ENCODE peak calls at places on chromosome 10, in six cellular contexts. One of them, this sample, is unnamed.

GRCh38 chr10:31064334-31064733 is 32.7 kb upstream of the ZNF438 start:
- DNase-seq in nephron progenitor cell: no peak
- DNase-seq in tibial artery: peak
- DNase-seq in Calu3: no peak
- DNase-seq in upper lobe of right lung: no peak
- DNase-seq in IMR-90: peak
- DNase-seq in this sample: no peak

GRCh38 chr10:110425684-110426293 is 71.9 kb upstream of the DUSP5 start:
- DNase-seq in nephron progenitor cell: no peak
- DNase-seq in tibial artery: no peak
- DNase-seq in Calu3: no peak
- DNase-seq in upper lobe of right lung: no peak
- DNase-seq in IMR-90: peak
- DNase-seq in this sample: no peak

GRCh38 chr10:132389631-132390454 is 7.2 kb upstream of the PWWP2B start:
- DNase-seq in nephron progenitor cell: no peak
- DNase-seq in tibial artery: peak
- DNase-seq in Calu3: no peak
- DNase-seq in upper lobe of right lung: peak
- DNase-seq in IMR-90: no peak
- DNase-seq in this sample: peak

GRCh38 chr10:85611093-85611740 is 755.4 kb downstream of the GRID1 start:
- DNase-seq in nephron progenitor cell: no peak
- DNase-seq in tibial artery: no peak
- DNase-seq in Calu3: no peak
- DNase-seq in upper lobe of right lung: no peak
- DNase-seq in IMR-90: no peak
- DNase-seq in this sample: no peak

GRCh38 chr10:16392661-16393060 is 44.1 kb upstream of the PTER start:
- DNase-seq in nephron progenitor cell: no peak
- DNase-seq in tibial artery: no peak
- DNase-seq in Calu3: no peak
- DNase-seq in upper lobe of right lung: no peak
- DNase-seq in IMR-90: no peak
- DNase-seq in this sample: no peak

GRCh38 chr10:91883549-91884542 is 25.4 kb downstream of the FGFBP3 start:
- DNase-seq in nephron progenitor cell: peak
- DNase-seq in tibial artery: peak
- DNase-seq in Calu3: no peak
- DNase-seq in upper lobe of right lung: no peak
- DNase-seq in IMR-90: peak
- DNase-seq in this sample: peak

GRCh38 chr10:50472914-50473313 is 150.8 kb downstream of the SGMS1 start:
- DNase-seq in nephron progenitor cell: no peak
- DNase-seq in tibial artery: no peak
- DNase-seq in Calu3: no peak
- DNase-seq in upper lobe of right lung: no peak
- DNase-seq in IMR-90: no peak
- DNase-seq in this sample: no peak

GRCh38 chr10:123521076-123521475 is 145.1 kb upstream of the GPR26 start:
- DNase-seq in nephron progenitor cell: no peak
- DNase-seq in tibial artery: no peak
- DNase-seq in Calu3: no peak
- DNase-seq in upper lobe of right lung: no peak
- DNase-seq in IMR-90: no peak
- DNase-seq in this sample: no peak

GRCh38 chr10:107144490-107144889 is 20.0 kb downstream of the SORCS1 start:
- DNase-seq in nephron progenitor cell: peak
- DNase-seq in tibial artery: no peak
- DNase-seq in Calu3: no peak
- DNase-seq in upper lobe of right lung: no peak
- DNase-seq in IMR-90: no peak
- DNase-seq in this sample: peak

GRCh38 chr10:57699944-57700343 is 567.8 kb downstream of the IPMK start:
- DNase-seq in nephron progenitor cell: no peak
- DNase-seq in tibial artery: no peak
- DNase-seq in Calu3: peak
- DNase-seq in upper lobe of right lung: no peak
- DNase-seq in IMR-90: peak
- DNase-seq in this sample: no peak
- TF ChIP-seq CTCF in nephron progenitor cell: no peak
- TF ChIP-seq CTCF in tibial artery: no peak
- TF ChIP-seq CTCF in Calu3: no peak
- TF ChIP-seq CTCF in upper lobe of right lung: no peak
- TF ChIP-seq CTCF in IMR-90: no peak
- TF ChIP-seq CTCF in this sample: no peak

GRCh38 chr10:21832751-21833150 is 170.8 kb downstream of the DNAJC1 start:
- DNase-seq in nephron progenitor cell: no peak
- DNase-seq in tibial artery: no peak
- DNase-seq in Calu3: no peak
- DNase-seq in upper lobe of right lung: no peak
- DNase-seq in IMR-90: no peak
- DNase-seq in this sample: no peak

GRCh38 chr10:21827308-21827707 is 176.2 kb downstream of the DNAJC1 start:
- DNase-seq in nephron progenitor cell: no peak
- DNase-seq in tibial artery: no peak
- DNase-seq in Calu3: no peak
- DNase-seq in upper lobe of right lung: no peak
- DNase-seq in IMR-90: no peak
- DNase-seq in this sample: no peak

GRCh38 chr10:21826725-21827124 is 176.8 kb downstream of the DNAJC1 start:
- DNase-seq in nephron progenitor cell: no peak
- DNase-seq in tibial artery: no peak
- DNase-seq in Calu3: no peak
- DNase-seq in upper lobe of right lung: no peak
- DNase-seq in IMR-90: no peak
- DNase-seq in this sample: no peak

GRCh38 chr10:21831986-21832735 is 171.4 kb downstream of the DNAJC1 start:
- DNase-seq in nephron progenitor cell: no peak
- DNase-seq in tibial artery: no peak
- DNase-seq in Calu3: no peak
- DNase-seq in upper lobe of right lung: no peak
- DNase-seq in IMR-90: peak
- DNase-seq in this sample: no peak

GRCh38 chr10:21830037-21830436 is 173.5 kb downstream of the DNAJC1 start:
- DNase-seq in nephron progenitor cell: no peak
- DNase-seq in tibial artery: no peak
- DNase-seq in Calu3: no peak
- DNase-seq in upper lobe of right lung: no peak
- DNase-seq in IMR-90: no peak
- DNase-seq in this sample: no peak
- TF ChIP-seq CTCF in nephron progenitor cell: no peak
- TF ChIP-seq CTCF in tibial artery: no peak
- TF ChIP-seq CTCF in Calu3: no peak
- TF ChIP-seq CTCF in upper lobe of right lung: no peak
- TF ChIP-seq CTCF in IMR-90: no peak
- TF ChIP-seq CTCF in this sample: no peak

DNA sequence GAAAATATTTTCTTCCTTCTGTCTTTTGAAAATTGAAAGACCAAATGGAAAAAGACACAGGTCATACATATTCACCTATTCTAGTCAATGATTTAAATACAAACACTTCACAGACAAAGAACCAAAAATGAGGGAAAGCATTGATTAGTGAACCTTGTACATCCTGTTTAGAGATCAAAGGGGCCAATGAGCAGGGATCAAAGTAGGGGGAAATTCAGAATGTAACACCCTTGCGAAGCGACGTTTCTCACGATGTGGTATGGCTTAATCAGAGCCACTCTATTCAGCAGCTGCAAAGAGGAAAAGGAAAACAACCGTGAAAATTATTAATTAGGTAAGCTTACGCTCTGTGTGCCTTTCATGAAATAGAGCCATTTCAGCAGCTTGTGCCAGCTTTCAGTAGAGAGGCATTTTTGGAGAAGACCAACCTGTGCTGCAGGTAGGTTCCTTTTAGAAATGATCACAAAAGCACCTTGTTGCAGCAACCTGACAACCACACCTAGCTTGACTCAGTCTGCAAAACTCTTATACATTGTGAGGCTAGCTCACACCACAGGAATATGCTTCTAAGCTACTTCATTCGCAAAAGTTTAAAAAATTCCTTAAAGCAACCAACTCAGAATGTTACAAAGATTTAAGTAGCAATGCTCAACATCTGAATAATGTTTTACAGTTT is 78.0 kb downstream of the DKK1 start:
- DNase-seq in nephron progenitor cell: no peak
- DNase-seq in tibial artery: no peak
- DNase-seq in Calu3: peak
- DNase-seq in upper lobe of right lung: no peak
- DNase-seq in IMR-90: no peak
- DNase-seq in this sample: no peak
- TF ChIP-seq CTCF in nephron progenitor cell: no peak
- TF ChIP-seq CTCF in tibial artery: no peak
- TF ChIP-seq CTCF in Calu3: no peak
- TF ChIP-seq CTCF in upper lobe of right lung: no peak
- TF ChIP-seq CTCF in IMR-90: no peak
- TF ChIP-seq CTCF in this sample: no peak

GRCh38 chr10:17548162-17548561 is 69.0 kb downstream of the HACD1 start:
- DNase-seq in nephron progenitor cell: no peak
- DNase-seq in tibial artery: no peak
- DNase-seq in Calu3: no peak
- DNase-seq in upper lobe of right lung: no peak
- DNase-seq in IMR-90: no peak
- DNase-seq in this sample: no peak
- TF ChIP-seq CTCF in nephron progenitor cell: no peak
- TF ChIP-seq CTCF in tibial artery: no peak
- TF ChIP-seq CTCF in Calu3: no peak
- TF ChIP-seq CTCF in upper lobe of right lung: no peak
- TF ChIP-seq CTCF in IMR-90: no peak
- TF ChIP-seq CTCF in this sample: no peak

DNA sequence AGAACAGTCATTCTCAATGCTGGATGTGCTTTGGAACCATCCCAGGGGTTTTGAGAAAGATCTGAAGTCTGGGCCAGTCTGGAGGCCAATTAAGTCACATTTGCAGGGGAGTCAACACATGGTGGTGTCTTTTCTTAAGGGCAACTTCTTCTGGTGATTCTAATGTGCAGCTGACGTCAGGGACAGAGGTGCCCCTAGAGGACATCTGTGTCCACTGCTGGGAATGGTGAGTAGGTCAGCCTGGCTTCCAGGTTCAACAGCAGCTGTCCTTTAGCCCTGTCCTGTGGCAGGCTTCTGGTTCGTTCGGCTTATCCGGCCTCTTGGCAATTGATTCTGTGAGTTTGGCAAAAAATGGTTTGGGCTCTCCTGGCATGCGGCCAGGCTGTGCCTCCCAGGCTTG is 269.7 kb upstream of the HABP2 start:
- DNase-seq in nephron progenitor cell: no peak
- DNase-seq in tibial artery: no peak
- DNase-seq in Calu3: no peak
- DNase-seq in upper lobe of right lung: no peak
- DNase-seq in IMR-90: no peak
- DNase-seq in this sample: no peak
- TF ChIP-seq CTCF in nephron progenitor cell: no peak
- TF ChIP-seq CTCF in tibial artery: no peak
- TF ChIP-seq CTCF in Calu3: no peak
- TF ChIP-seq CTCF in upper lobe of right lung: peak
- TF ChIP-seq CTCF in IMR-90: no peak
- TF ChIP-seq CTCF in this sample: peak

GRCh38 chr10:5679606-5680005 is 5.0 kb upstream of the TASOR2 start:
- DNase-seq in nephron progenitor cell: no peak
- DNase-seq in tibial artery: no peak
- DNase-seq in Calu3: no peak
- DNase-seq in upper lobe of right lung: no peak
- DNase-seq in IMR-90: peak
- DNase-seq in this sample: no peak
- TF ChIP-seq CTCF in nephron progenitor cell: no peak
- TF ChIP-seq CTCF in tibial artery: no peak
- TF ChIP-seq CTCF in Calu3: no peak
- TF ChIP-seq CTCF in upper lobe of right lung: no peak
- TF ChIP-seq CTCF in IMR-90: peak
- TF ChIP-seq CTCF in this sample: no peak

GRCh38 chr10:129891806-129892205 is 72.3 kb downstream of the EBF3 start:
- DNase-seq in nephron progenitor cell: no peak
- DNase-seq in tibial artery: no peak
- DNase-seq in Calu3: no peak
- DNase-seq in upper lobe of right lung: no peak
- DNase-seq in IMR-90: no peak
- DNase-seq in this sample: no peak

GRCh38 chr10:129887986-129888783 is 75.9 kb downstream of the EBF3 start:
- DNase-seq in nephron progenitor cell: no peak
- DNase-seq in tibial artery: no peak
- DNase-seq in Calu3: no peak
- DNase-seq in upper lobe of right lung: no peak
- DNase-seq in IMR-90: no peak
- DNase-seq in this sample: no peak

GRCh38 chr10:129892571-129893045 is 71.5 kb downstream of the EBF3 start:
- DNase-seq in nephron progenitor cell: no peak
- DNase-seq in tibial artery: no peak
- DNase-seq in Calu3: no peak
- DNase-seq in upper lobe of right lung: no peak
- DNase-seq in IMR-90: no peak
- DNase-seq in this sample: peak

GRCh38 chr10:129890170-129890569 is 73.9 kb downstream of the EBF3 start:
- DNase-seq in nephron progenitor cell: no peak
- DNase-seq in tibial artery: no peak
- DNase-seq in Calu3: no peak
- DNase-seq in upper lobe of right lung: no peak
- DNase-seq in IMR-90: no peak
- DNase-seq in this sample: no peak

DNA sequence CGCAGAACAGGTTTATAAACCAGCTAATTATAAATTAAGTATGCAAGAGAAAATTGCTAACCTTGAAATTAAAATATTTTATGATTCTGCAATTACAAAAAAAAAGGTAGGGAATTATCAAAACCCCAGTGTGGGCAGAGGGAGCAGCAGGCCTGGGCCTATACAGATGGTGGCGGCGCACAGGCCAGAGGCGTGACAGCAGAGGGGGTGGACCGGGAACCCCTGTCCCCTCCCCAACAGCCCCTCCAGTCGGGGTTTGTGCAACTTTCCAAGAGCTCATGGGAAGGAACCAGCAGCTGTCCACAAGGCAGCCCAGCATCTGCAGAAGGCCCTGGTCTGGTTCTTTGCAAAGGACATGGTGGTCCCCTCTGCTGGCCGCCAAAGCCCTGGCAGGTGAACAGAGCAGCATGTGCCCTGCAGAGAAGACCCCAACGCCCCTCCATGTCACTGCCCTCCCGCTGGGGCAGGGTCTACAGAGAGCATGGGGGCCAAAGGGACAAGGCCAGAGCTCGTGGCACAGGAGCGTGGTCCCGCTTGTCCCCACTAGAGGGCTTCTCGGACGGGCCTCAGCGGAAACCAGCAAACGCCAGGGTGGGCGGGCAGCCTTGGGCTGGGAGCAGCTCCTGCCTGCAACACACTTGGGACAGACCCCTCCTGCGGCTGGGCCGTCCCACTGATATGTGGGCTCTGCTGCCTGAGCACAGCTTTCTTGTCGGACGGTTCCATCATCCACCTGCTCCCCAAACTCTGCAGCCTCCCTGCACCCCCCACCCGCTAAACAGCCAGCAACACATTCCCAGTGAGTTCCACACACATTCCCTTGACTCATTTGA is 75.1 kb downstream of the EBF3 start:
- DNase-seq in nephron progenitor cell: peak
- DNase-seq in tibial artery: no peak
- DNase-seq in Calu3: peak
- DNase-seq in upper lobe of right lung: no peak
- DNase-seq in IMR-90: peak
- DNase-seq in this sample: peak
- TF ChIP-seq CTCF in nephron progenitor cell: peak
- TF ChIP-seq CTCF in tibial artery: peak
- TF ChIP-seq CTCF in Calu3: peak
- TF ChIP-seq CTCF in upper lobe of right lung: peak
- TF ChIP-seq CTCF in IMR-90: peak
- TF ChIP-seq CTCF in this sample: peak

This sample was measured in WERI-Rb-1.